ENCODE peak calls at places on chromosomes 7 and 10, in nine cellular contexts. S is heart right ventricle, C is foreskin fibroblast, L is PC-3, H is choroid plexus epithelial cell, N is tibial artery, X is endothelial cell of umbilical vein, A is Caco-2, E is SK-N-SH. K is an unnamed sample.

GRCh38 chr10:91709394-91709798 is 76.5 kb upstream of the PPP1R3C start:
- DNase-seq in L (peak), A (no peak), S (no peak), N (no peak), E (no peak), H (peak), X (peak), C (peak), K (no peak)

GRCh38 chr7:40826419-40827216 is 691.8 kb downstream of the SUGCT start:
- DNase-seq in S (no peak), L (no peak), H (peak), A (no peak), E (no peak), C (peak), N (no peak), X (no peak), K (no peak)

GRCh38 chr10:133241501-133242205 is 4.0 kb downstream of the VENTX start:
- DNase-seq in X (no peak), N (no peak), L (no peak), H (no peak), S (no peak), E (no peak), C (no peak), A (no peak), K (no peak)

GRCh38 chr10:90175161-90175681 is 473.8 kb downstream of the KIF20B start:
- DNase-seq in C (peak), X (no peak), L (no peak), A (no peak), E (no peak), S (peak), H (no peak), N (no peak), K (no peak)

GRCh38 chr10:62961951-62962523 is 145.9 kb upstream of the EGR2 start:
- DNase-seq in H (peak), S (no peak), L (peak), C (peak), A (no peak), E (no peak), N (no peak), X (no peak), K (no peak)

GRCh38 chr7:100575746-100576383 is 2.2 kb upstream of the SAP25 start:
- DNase-seq in N (no peak), L (no peak), A (no peak), X (no peak), S (no peak), E (peak), C (no peak), H (no peak), K (no peak)

GRCh38 chr10:96073722-96074121 is 30.3 kb downstream of the CCNJ start:
- DNase-seq in X (peak), N (no peak), E (no peak), H (peak), C (peak), L (peak), A (no peak), S (no peak), K (no peak)

GRCh38 chr7:77246031-77246430 is 46.4 kb upstream of the FGL2 start:
- DNase-seq in N (no peak), L (no peak), H (no peak), S (no peak), A (no peak), E (no peak), C (no peak), X (no peak), K (no peak)

GRCh38 chr7:1676550-1677071 is 6.5 kb downstream of the ELFN1 start:
- DNase-seq in A (peak), E (no peak), C (no peak), N (peak), X (no peak), H (no peak), S (no peak), L (no peak), K (no peak)

GRCh38 chr10:126380352-126381076 is 7.8 kb downstream of the ADAM12 start:
- DNase-seq in C (no peak), S (no peak), L (no peak), A (no peak), X (no peak), H (no peak), N (no peak), E (peak), K (no peak)

GRCh38 chr10:97718659-97719142 is 5.2 kb downstream of the MARVELD1 start:
- DNase-seq in L (peak), N (no peak), C (peak), E (peak), S (no peak), H (no peak), A (peak), X (no peak), K (no peak)

GRCh38 chr10:33240931-33241330 is 93.5 kb downstream of the NRP1 start:
- DNase-seq in A (no peak), X (no peak), H (peak), L (no peak), E (no peak), C (peak), N (no peak), S (no peak), K (peak)

GRCh38 chr10:79057481-79058275 is 11.1 kb upstream of the ZMIZ1 start:
- DNase-seq in S (no peak), A (peak), X (no peak), E (peak), N (peak), C (no peak), H (no peak), L (no peak), K (no peak)

GRCh38 chr10:65496541-65496940 is 1429.3 kb upstream of the LRRTM3 start:
- DNase-seq in N (no peak), X (no peak), A (no peak), C (no peak), E (no peak), S (no peak), H (no peak), L (peak), K (no peak)

GRCh38 chr7:30804078-30804661 is 33.0 kb downstream of the MINDY4 start:
- DNase-seq in E (no peak), H (peak), N (no peak), C (peak), A (no peak), S (no peak), X (peak), L (peak), K (peak)

DNA sequence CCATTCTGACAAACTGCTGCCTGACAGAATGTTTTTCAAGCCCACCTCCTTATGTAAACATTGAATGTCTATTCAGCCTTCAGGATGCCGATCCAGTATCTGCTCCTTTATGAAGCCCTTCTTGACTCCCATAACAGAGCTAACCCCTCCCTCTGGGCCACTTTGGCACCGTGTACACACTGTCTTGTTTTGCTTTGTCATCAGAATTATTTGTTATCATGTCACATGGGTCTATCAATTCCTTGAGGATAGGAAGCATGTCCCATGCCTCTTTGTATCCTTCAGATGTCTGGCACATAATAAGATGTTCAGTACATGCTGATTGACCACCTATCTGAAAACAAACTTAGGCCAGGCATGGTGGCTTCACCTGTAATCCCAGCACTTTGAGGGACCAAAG is 92.3 kb downstream of the PRLHR start:
- DNase-seq in L (no peak), S (no peak), E (no peak), X (no peak), H (no peak), C (no peak), N (no peak), A (no peak), K (no peak)
- TF ChIP-seq CTCF in L (no peak), S (no peak), E (no peak), X (no peak), H (no peak), C (no peak), N (no peak), A (no peak), K (no peak)

DNA sequence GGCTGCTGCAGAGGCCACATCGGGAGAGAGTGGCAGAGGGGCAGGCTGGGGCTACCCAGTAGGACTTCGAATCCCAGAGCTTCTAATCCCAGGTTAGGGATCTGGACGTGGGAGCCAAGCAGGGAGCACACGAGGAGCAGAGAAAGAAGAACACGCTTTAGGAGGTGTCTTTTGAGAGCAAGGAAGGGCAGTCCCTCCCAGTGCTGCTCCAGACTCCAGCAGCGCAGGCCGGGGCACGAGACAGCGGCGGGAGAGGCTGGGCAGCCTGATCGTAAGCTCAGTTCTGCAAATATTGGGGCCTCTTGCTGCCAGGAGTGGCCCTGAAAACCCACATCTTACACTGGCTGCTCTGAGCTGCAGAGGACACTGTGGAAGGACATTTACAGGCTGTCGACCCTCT is 75.9 kb downstream of the HIPK2 start:
- DNase-seq in L (no peak), C (no peak), H (no peak), S (no peak), X (no peak), N (peak), E (peak), A (no peak), K (no peak)
- H3K4me3 ChIP-seq in L (no peak), C (no peak), H (no peak), S (no peak), X (no peak), N (no peak), E (no peak), A (no peak), K (no peak)

DNA sequence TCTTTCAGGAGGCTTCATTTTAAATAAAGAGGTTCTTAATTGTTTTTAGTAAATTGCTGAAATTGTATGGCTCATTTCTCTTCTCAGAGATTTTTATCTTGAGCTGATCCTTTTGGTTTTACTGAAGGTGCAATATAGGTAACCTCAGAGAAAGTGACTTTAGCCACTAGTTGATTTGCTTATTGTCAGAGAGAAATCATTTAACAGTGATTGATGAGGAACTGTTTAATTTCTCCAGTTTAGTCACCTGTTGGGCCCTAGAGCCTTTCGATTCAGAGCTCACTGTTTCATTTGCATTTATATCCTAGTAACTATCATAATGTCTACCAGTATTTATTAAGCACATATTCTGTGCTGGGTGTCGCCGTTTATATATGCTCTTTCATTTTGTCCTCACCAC is 42.0 kb downstream of the KAT6B start:
- DNase-seq in L (no peak), H (no peak), N (no peak), A (no peak), S (no peak), C (no peak), X (no peak), E (no peak), K (no peak)
- TF ChIP-seq CTCF in L (no peak), H (no peak), N (no peak), A (no peak), S (no peak), C (no peak), X (no peak), E (no peak), K (no peak)

GRCh38 chr10:24456319-24456718 is 247.4 kb downstream of the KIAA1217 start:
- DNase-seq in S (no peak), E (no peak), X (no peak), H (peak), L (peak), C (peak), A (no peak), N (no peak), K (peak)
- H3K4me3 ChIP-seq in S (no peak), E (no peak), X (no peak), H (no peak), L (no peak), C (no peak), A (no peak), N (no peak), K (no peak)

GRCh38 chr10:106795619-106796018 is 368.9 kb downstream of the SORCS1 start:
- DNase-seq in L (peak), A (no peak), C (peak), S (peak), E (peak), N (no peak), H (peak), X (no peak), K (no peak)
- TF ChIP-seq CTCF in L (peak), A (peak), C (no peak), S (peak), E (peak), N (no peak), H (peak), X (no peak), K (no peak)

K was measured in AG04449.